ENCODE peak calls at places on chromosomes 16 and 17, in nine cellular contexts. K is OCI-LY7; C is IMR-90; P is fibroblast of lung; M is coronary artery; G is CD8-positive, alpha-beta T cell; O is thyroid gland; A is stomach; I is thoracic aorta. E is an unnamed sample.

GRCh38 chr16:535446-536405 is 8.2 kb downstream of the CAPN15 start:
- DNase-seq in I (no peak), K (no peak), M (no peak), G (no peak), P (peak), C (peak), A (peak), O (no peak), E (no peak)

GRCh38 chr17:64032081-64032480 is 11.6 kb upstream of the ICAM2 start:
- DNase-seq in A (no peak), K (no peak), P (peak), I (no peak), G (no peak), C (peak), M (no peak), O (no peak), E (no peak)

GRCh38 chr16:10558746-10559641 is 21.4 kb downstream of the EMP2 start:
- DNase-seq in O (peak), M (peak), I (peak), K (no peak), G (no peak), P (peak), A (peak), C (no peak), E (no peak)

GRCh38 chr17:17569691-17570090 is 21.8 kb downstream of the PEMT start:
- DNase-seq in M (no peak), A (no peak), K (no peak), C (no peak), P (no peak), I (no peak), G (no peak), O (no peak), E (no peak)

GRCh38 chr16:55169780-55170179 is 154.2 kb upstream of the IRX6 start:
- DNase-seq in M (no peak), G (no peak), C (no peak), I (no peak), K (no peak), P (no peak), O (no peak), A (no peak), E (no peak)

GRCh38 chr16:56910654-56911539 is 21.0 kb upstream of the HERPUD1 start:
- DNase-seq in O (no peak), M (no peak), K (peak), C (peak), P (peak), I (no peak), G (no peak), A (no peak), E (no peak)

GRCh38 chr17:41647038-41647813 is 22.9 kb upstream of the KRT17 start:
- DNase-seq in M (no peak), C (no peak), P (no peak), K (no peak), O (no peak), A (no peak), G (no peak), I (no peak), E (no peak)

GRCh38 chr16:4506450-4506849 is 30.3 kb downstream of the HMOX2 start:
- DNase-seq in K (peak), P (peak), M (no peak), I (no peak), O (peak), A (peak), G (peak), C (peak), E (peak)

GRCh38 chr16:19745286-19746018 is 27.4 kb downstream of the IQCK start:
- DNase-seq in I (no peak), C (peak), P (peak), G (no peak), M (no peak), A (no peak), K (no peak), O (no peak), E (no peak)

GRCh38 chr17:29326414-29326813 is 32.5 kb upstream of the NUFIP2 start:
- DNase-seq in P (no peak), M (no peak), A (no peak), O (no peak), I (no peak), C (no peak), K (no peak), G (no peak), E (no peak)

GRCh38 chr17:17844079-17844478 is 7.3 kb upstream of the SREBF1 start:
- DNase-seq in K (no peak), C (no peak), A (no peak), O (no peak), M (no peak), I (no peak), G (no peak), P (no peak), E (no peak)

GRCh38 chr17:27491713-27492190 is 35.5 kb downstream of the KSR1 start:
- DNase-seq in K (no peak), M (no peak), P (no peak), C (no peak), G (no peak), A (no peak), O (peak), I (no peak), E (no peak)

GRCh38 chr16:57682809-57683318 is 11.7 kb upstream of the DRC7 start:
- DNase-seq in A (no peak), K (no peak), M (no peak), G (no peak), O (no peak), P (no peak), I (no peak), C (no peak), E (no peak)

GRCh38 chr16:3879887-3880564 is 487 bp downstream of the CREBBP start:
- DNase-seq in M (peak), A (peak), I (no peak), K (peak), P (peak), O (peak), G (peak), C (peak), E (peak)

GRCh38 chr16:10658943-10659342 is 35.8 kb downstream of the TEKT5 start:
- DNase-seq in C (no peak), M (no peak), O (no peak), G (no peak), I (no peak), P (no peak), K (no peak), A (no peak), E (no peak)

GRCh38 chr17:48441231-48441711 is 11.3 kb upstream of the SKAP1 start:
- DNase-seq in O (no peak), G (peak), M (no peak), I (no peak), A (no peak), P (peak), K (peak), C (no peak), E (no peak)

GRCh38 chr16:1121009-1121408 is 25.0 kb upstream of the C1QTNF8 start:
- DNase-seq in M (no peak), I (no peak), K (no peak), G (no peak), A (no peak), P (no peak), O (no peak), C (no peak), E (no peak)

GRCh38 chr17:19346351-19347255 is 15.9 kb downstream of the B9D1 start:
- DNase-seq in P (peak), M (peak), G (no peak), O (no peak), K (peak), A (peak), I (peak), C (peak), E (no peak)

GRCh38 chr17:75380750-75381149 is 24.7 kb downstream of the GRB2 start:
- DNase-seq in K (no peak), C (no peak), G (no peak), M (no peak), I (no peak), P (no peak), A (no peak), O (no peak), E (no peak)

GRCh38 chr17:879546-879945 is 97.4 kb downstream of the MRM3 start:
- DNase-seq in K (peak), G (peak), I (peak), C (peak), M (peak), O (peak), P (peak), A (peak), E (peak)

GRCh38 chr16:56197227-56197992 is 6.1 kb downstream of the GNAO1 start:
- DNase-seq in C (no peak), A (no peak), G (no peak), O (no peak), P (no peak), I (no peak), K (no peak), M (no peak), E (no peak)

GRCh38 chr17:80512233-80512632 is 32.4 kb upstream of the RPTOR start:
- DNase-seq in C (peak), O (no peak), I (no peak), K (no peak), P (peak), A (no peak), M (no peak), G (no peak), E (no peak)

GRCh38 chr17:73255671-73256181 is 6.0 kb downstream of the CPSF4L start:
- DNase-seq in M (no peak), C (peak), O (peak), P (peak), K (peak), I (no peak), A (peak), G (peak), E (peak)

GRCh38 chr17:10217916-10218315 is 19.5 kb upstream of the GAS7 start:
- DNase-seq in I (no peak), A (no peak), K (no peak), M (no peak), P (no peak), G (no peak), O (no peak), C (peak), E (no peak)

GRCh38 chr16:66873685-66874055 is 6.6 kb upstream of the PDP2 start:
- DNase-seq in G (no peak), K (no peak), O (no peak), I (no peak), A (no peak), P (no peak), C (no peak), M (no peak), E (no peak)

GRCh38 chr16:11152205-11152604 is 103.8 kb downstream of the SOCS1 start:
- DNase-seq in I (no peak), M (no peak), P (no peak), G (no peak), A (no peak), K (no peak), O (no peak), C (no peak), E (no peak)

GRCh38 chr17:42667088-42667951 is 8.2 kb downstream of the TUBG2 start:
- DNase-seq in A (peak), O (no peak), K (no peak), C (peak), P (peak), I (no peak), M (no peak), G (no peak), E (no peak)

GRCh38 chr16:48367443-48368049 is 17.7 kb downstream of the SIAH1 start:
- DNase-seq in P (peak), M (no peak), O (no peak), A (no peak), C (no peak), I (no peak), G (no peak), K (no peak), E (no peak)

GRCh38 chr16:48369765-48370164 is 15.4 kb downstream of the SIAH1 start:
- DNase-seq in A (no peak), K (no peak), P (peak), G (no peak), C (no peak), M (no peak), I (no peak), O (no peak), E (no peak)

GRCh38 chr16:48365030-48365600 is 20.1 kb downstream of the SIAH1 start:
- DNase-seq in K (no peak), I (no peak), G (no peak), O (no peak), A (no peak), M (no peak), P (no peak), C (no peak), E (no peak)

GRCh38 chr16:48366165-48367093 is 18.8 kb downstream of the SIAH1 start:
- DNase-seq in C (peak), P (peak), M (no peak), A (peak), K (peak), I (no peak), G (peak), O (no peak), E (peak)

GRCh38 chr16:48365601-48366164 is 19.5 kb downstream of the SIAH1 start:
- DNase-seq in O (peak), C (peak), P (peak), I (peak), M (peak), G (peak), A (peak), K (no peak), E (peak)
- TF ChIP-seq CTCF in O (no peak), C (no peak), P (no peak), I (no peak), M (no peak), G (no peak), A (no peak), K (no peak), E (no peak)

GRCh38 chr17:3551189-3551588 is 6.4 kb downstream of the TRPV3 start:
- DNase-seq in M (peak), G (no peak), K (no peak), I (no peak), O (no peak), C (no peak), P (no peak), A (peak), E (no peak)
- TF ChIP-seq CTCF in M (no peak), G (no peak), K (no peak), I (no peak), O (no peak), C (no peak), P (no peak), A (no peak), E (peak)

GRCh38 chr16:49352923-49353322 is 20.7 kb upstream of the C16orf78 start:
- DNase-seq in O (no peak), G (no peak), C (no peak), A (no peak), K (peak), P (no peak), I (no peak), M (no peak), E (peak)
- TF ChIP-seq CTCF in O (no peak), G (no peak), C (peak), A (no peak), K (peak), P (no peak), I (no peak), M (no peak), E (peak)

DNA sequence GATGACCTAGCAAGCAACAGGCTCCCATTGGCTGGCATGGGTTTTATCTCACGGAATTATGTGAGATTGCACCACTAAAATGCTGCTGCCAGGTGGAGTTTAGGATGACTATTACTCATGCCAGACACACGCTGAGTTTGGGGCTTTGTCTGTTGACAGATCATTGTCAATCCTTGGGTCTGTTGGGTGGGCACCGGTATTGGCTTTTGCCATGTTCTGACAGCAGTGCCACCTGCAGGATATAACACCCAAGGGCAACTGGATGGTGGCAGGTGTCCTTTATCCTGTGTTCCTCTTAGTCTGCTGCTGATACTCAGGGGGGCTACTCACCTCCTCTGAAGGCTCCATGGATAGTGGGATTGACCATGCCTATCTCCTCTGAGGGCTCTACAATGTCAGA is 221.6 kb upstream of the DYNLRB2 start:
- DNase-seq in O (no peak), I (no peak), C (no peak), P (no peak), K (no peak), A (no peak), M (no peak), G (no peak), E (no peak)
- TF ChIP-seq CTCF in O (no peak), I (no peak), C (peak), P (no peak), K (peak), A (no peak), M (no peak), G (no peak), E (no peak)

DNA sequence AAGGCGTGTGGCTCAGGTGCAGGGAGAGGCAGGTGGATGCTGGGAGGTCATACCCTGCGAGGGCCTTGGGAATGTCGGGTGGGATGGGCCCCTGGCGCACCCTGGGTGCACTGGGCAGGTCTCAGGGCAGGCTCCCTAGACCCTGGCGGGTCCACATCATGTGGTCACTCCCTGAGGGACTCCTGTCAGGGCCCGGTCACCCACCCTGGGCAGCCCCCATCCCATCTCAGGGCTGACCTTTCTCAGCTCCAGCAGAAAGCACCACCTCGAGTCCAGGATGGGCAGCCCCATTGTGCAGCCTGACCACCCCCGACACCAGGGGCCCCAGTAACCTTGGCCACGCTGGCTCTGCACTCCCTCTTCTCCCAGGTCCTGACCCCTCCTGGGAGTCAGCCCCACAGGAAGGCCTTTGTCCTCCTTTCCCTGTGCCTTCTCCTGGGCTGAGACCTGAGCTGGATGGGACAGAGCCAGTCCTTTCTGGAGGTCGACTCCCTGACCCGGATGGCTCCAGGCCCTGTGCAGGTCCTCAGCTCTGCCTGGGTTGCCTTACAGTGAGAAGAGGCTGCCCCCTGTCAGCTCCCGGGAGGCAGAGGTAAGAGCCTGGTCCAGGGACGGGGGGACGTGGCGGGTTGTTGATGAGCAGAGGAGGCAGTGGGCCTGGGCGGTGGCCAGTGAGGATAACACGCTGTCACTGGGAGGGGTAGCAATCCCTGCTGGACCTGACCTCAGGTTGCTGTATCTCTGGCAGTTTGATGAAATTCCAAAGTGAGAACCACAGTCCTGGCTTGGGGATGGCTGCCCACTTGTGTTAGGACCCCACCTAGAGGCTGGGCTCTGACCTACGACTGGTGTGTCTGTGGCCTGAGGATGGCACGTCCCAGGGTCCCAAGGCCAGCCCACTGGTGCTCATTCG is 77.9 kb downstream of the GOSR1 start:
- DNase-seq in P (no peak), K (peak), G (no peak), I (no peak), C (peak), A (peak), O (no peak), M (peak), E (peak)
- TF ChIP-seq CTCF in P (no peak), K (peak), G (no peak), I (no peak), C (peak), A (no peak), O (no peak), M (no peak), E (no peak)

GRCh38 chr16:81860310-81860709 is 81.2 kb downstream of the PLCG2 start:
- DNase-seq in O (no peak), C (no peak), P (no peak), M (no peak), K (no peak), G (no peak), A (no peak), I (no peak), E (no peak)

GRCh38 chr16:81860867-81861266 is 81.8 kb downstream of the PLCG2 start:
- DNase-seq in I (no peak), P (no peak), G (no peak), M (no peak), C (no peak), O (no peak), K (no peak), A (no peak), E (no peak)

GRCh38 chr16:81861503-81861902 is 82.4 kb downstream of the PLCG2 start:
- DNase-seq in M (no peak), O (no peak), I (no peak), K (no peak), C (no peak), P (no peak), A (no peak), G (no peak), E (no peak)

GRCh38 chr16:81863630-81864352 is 84.7 kb downstream of the PLCG2 start:
- DNase-seq in K (peak), P (no peak), C (no peak), A (no peak), O (no peak), G (no peak), I (no peak), M (no peak), E (no peak)

GRCh38 chr16:81861915-81862314 is 82.8 kb downstream of the PLCG2 start:
- DNase-seq in C (no peak), A (no peak), K (no peak), O (no peak), I (no peak), M (no peak), P (no peak), G (no peak), E (no peak)
- TF ChIP-seq CTCF in C (no peak), A (no peak), K (no peak), O (no peak), I (no peak), M (no peak), P (no peak), G (no peak), E (no peak)

GRCh38 chr16:89560413-89561194 is at the start of gene RPL13:
- DNase-seq in C (peak), G (peak), O (peak), A (peak), M (peak), I (peak), P (peak), K (peak), E (peak)
- TF ChIP-seq CTCF in C (peak), G (no peak), O (no peak), A (no peak), M (no peak), I (no peak), P (no peak), K (peak), E (no peak)

GRCh38 chr17:37134050-37134449 is 185.3 kb downstream of the AATF start:
- DNase-seq in C (peak), K (no peak), O (no peak), G (no peak), A (no peak), I (no peak), M (no peak), P (no peak), E (no peak)

GRCh38 chr17:37137906-37138413 is 189.2 kb downstream of the AATF start:
- DNase-seq in C (no peak), G (no peak), I (no peak), P (no peak), A (no peak), K (no peak), O (no peak), M (no peak), E (no peak)

GRCh38 chr17:37138726-37139125 is 190.0 kb downstream of the AATF start:
- DNase-seq in P (no peak), G (no peak), O (no peak), I (no peak), K (no peak), C (peak), M (no peak), A (no peak), E (no peak)

GRCh38 chr17:37135581-37135980 is 186.8 kb downstream of the AATF start:
- DNase-seq in I (no peak), P (no peak), O (no peak), M (no peak), A (no peak), K (no peak), G (no peak), C (no peak), E (no peak)

DNA sequence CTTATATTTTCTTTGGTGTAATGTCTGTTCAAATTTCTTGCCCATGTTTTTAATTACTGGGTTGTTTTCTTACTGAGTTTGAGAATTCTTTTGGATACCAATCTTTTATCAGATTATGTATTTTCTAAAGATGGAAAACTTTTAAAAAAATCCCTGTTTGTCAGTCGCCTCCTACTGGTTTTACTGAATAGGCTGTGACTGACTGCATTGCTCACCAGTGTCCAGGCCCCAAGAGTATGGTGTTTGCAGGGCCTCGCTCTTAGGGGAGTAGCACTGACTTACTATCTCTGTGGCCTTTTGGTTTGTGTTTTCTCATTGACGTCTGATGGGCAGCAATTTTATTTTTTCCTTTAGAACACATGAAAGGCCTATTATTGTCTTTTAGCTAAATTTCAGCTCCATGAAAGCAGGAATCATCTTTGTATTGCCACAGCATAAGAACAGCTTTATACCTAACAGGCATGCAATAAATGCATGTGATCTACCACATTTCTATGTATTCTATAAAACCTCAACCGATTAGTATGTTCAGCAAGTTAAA is 188.4 kb downstream of the AATF start:
- DNase-seq in P (no peak), K (no peak), G (no peak), M (no peak), C (no peak), O (no peak), I (no peak), A (no peak), E (no peak)
- TF ChIP-seq CTCF in P (no peak), K (peak), G (no peak), M (no peak), C (no peak), O (no peak), I (no peak), A (no peak), E (no peak)